ENCODE peak calls at places on chromosomes 11 and 22, in five cellular contexts. O is IMR-90, I is esophagus squamous epithelium, K is sigmoid colon, E is tibial nerve. N is an unnamed sample.

GRCh38 chr11:57321996-57322880 is 2.5 kb downstream of the TNKS1BP1 start:
- DNase-seq in I (peak; percentile 30), E (peak; percentile 86), O (peak; percentile 98), K (peak; percentile 97), N (no peak)

GRCh38 chr22:34976474-34976873 is 89.5 kb upstream of the ISX start:
- DNase-seq in K (no peak), E (no peak), O (no peak), I (no peak), N (no peak)

GRCh38 chr22:28813772-28814518 is 13.6 kb upstream of the XBP1 start:
- DNase-seq in I (no peak), O (no peak), K (peak; percentile 68), E (no peak), N (no peak)

GRCh38 chr11:72769680-72770079 is 17.5 kb upstream of the ARAP1 start:
- DNase-seq in O (peak; percentile 62), I (no peak), E (no peak), K (no peak), N (no peak)

GRCh38 chr22:27872488-27872887 is 46.6 kb downstream of the PITPNB start:
- DNase-seq in K (no peak), E (no peak), O (no peak), I (no peak), N (no peak)

GRCh38 chr22:37267128-37267587 is 15.2 kb upstream of the CYTH4 start:
- DNase-seq in I (no peak), K (no peak), O (no peak), E (no peak), N (no peak)

GRCh38 chr11:80390546-80390945 is 949.7 kb upstream of the TENM4 start:
- DNase-seq in E (no peak), I (no peak), O (no peak), K (no peak), N (no peak)

GRCh38 chr11:66432597-66432996 is 6.1 kb downstream of the MRPL11 start:
- DNase-seq in E (no peak), K (no peak), I (no peak), O (no peak), N (no peak)

GRCh38 chr11:121965330-121965729 is 150.7 kb downstream of the BLID start:
- DNase-seq in I (no peak), E (no peak), K (no peak), O (peak; percentile 74), N (no peak)

GRCh38 chr11:123218451-123218850 is 23.4 kb upstream of the CLMP start:
- DNase-seq in I (no peak), K (no peak), E (no peak), O (peak; percentile 44), N (no peak)

GRCh38 chr11:112537846-112538330 is 277.2 kb upstream of the PLET1 start:
- DNase-seq in E (no peak), K (no peak), I (no peak), O (no peak), N (no peak)

GRCh38 chr11:115459563-115459962 is 44.7 kb downstream of the CADM1 start:
- DNase-seq in E (no peak), K (no peak), O (peak; percentile 78), I (no peak), N (no peak)

GRCh38 chr11:6431861-6432260 is 8.9 kb downstream of the HPX start:
- DNase-seq in K (no peak), O (peak; percentile 65), E (no peak), I (no peak), N (no peak)

GRCh38 chr22:46359362-46359761 is 23.8 kb downstream of the TRMU start:
- DNase-seq in I (no peak), O (no peak), K (no peak), E (no peak), N (no peak)

GRCh38 chr11:28585007-28585406 is 476.8 kb downstream of the METTL15 start:
- DNase-seq in I (no peak), E (no peak), O (peak; percentile 84), K (no peak), N (no peak)

GRCh38 chr22:17375914-17376614 is 6.8 kb downstream of the CECR2 start:
- DNase-seq in K (no peak), E (no peak), I (no peak), O (no peak), N (no peak)

GRCh38 chr22:37806409-37807338 is 1.1 kb upstream of the GCAT start:
- DNase-seq in O (peak; percentile 52), E (no peak), K (peak; percentile 75), I (no peak), N (peak; percentile 0)

GRCh38 chr11:2975594-2975993 is 16.5 kb downstream of the NAP1L4 start:
- DNase-seq in K (no peak), E (no peak), O (peak; percentile 37), I (no peak), N (no peak)

GRCh38 chr11:60240661-60241060 is 2.3 kb downstream of the MS4A4E start:
- DNase-seq in E (no peak), K (no peak), I (no peak), O (no peak), N (no peak)

GRCh38 chr11:125514336-125515101 is 18.5 kb upstream of the FEZ1 start:
- DNase-seq in I (no peak), K (no peak), E (no peak), O (peak; percentile 46), N (no peak)

GRCh38 chr11:132564120-132564519 is 968.2 kb downstream of the OPCML start:
- DNase-seq in O (no peak), E (no peak), I (no peak), K (no peak), N (no peak)

GRCh38 chr11:110710520-110711381 is 1.5 kb downstream of the ARHGAP20 start:
- DNase-seq in O (peak; percentile 51), E (peak; percentile 29), K (peak; percentile 79), I (no peak), N (peak; percentile 14)

GRCh38 chr11:33610903-33611302 is 89.7 kb downstream of the C11orf91 start:
- DNase-seq in I (no peak), E (no peak), K (no peak), O (no peak), N (no peak)

GRCh38 chr11:31641477-31642062 is 132.0 kb downstream of the ELP4 start:
- DNase-seq in I (no peak), E (no peak), K (no peak), O (peak; percentile 36), N (no peak)

GRCh38 chr11:14577290-14577689 is 57.1 kb upstream of the PSMA1 start:
- DNase-seq in O (no peak), E (no peak), I (no peak), K (no peak), N (no peak)

GRCh38 chr11:14583252-14584105 is 60.1 kb upstream of the PDE3B start:
- DNase-seq in I (no peak), E (no peak), K (no peak), O (no peak), N (no peak)

GRCh38 chr11:14577835-14578529 is 57.8 kb upstream of the PSMA1 start:
- DNase-seq in I (no peak), E (no peak), K (no peak), O (no peak), N (no peak)

GRCh38 chr11:14582835-14583234 is 60.8 kb upstream of the PDE3B start:
- DNase-seq in K (no peak), O (no peak), I (no peak), E (no peak), N (no peak)

GRCh38 chr11:14578551-14578956 is 58.4 kb upstream of the PSMA1 start:
- DNase-seq in I (peak; percentile 7), K (no peak), E (no peak), O (peak; percentile 54), N (no peak)
- TF ChIP-seq CTCF in I (no peak), K (no peak), E (no peak), O (no peak), N (no peak)

GRCh38 chr11:38019072-38019775 is 1421.2 kb upstream of the RAG2 start:
- DNase-seq in K (no peak), I (no peak), E (no peak), O (no peak), N (no peak)
- TF ChIP-seq CTCF in K (no peak), I (no peak), E (no peak), O (no peak), N (no peak)

DNA sequence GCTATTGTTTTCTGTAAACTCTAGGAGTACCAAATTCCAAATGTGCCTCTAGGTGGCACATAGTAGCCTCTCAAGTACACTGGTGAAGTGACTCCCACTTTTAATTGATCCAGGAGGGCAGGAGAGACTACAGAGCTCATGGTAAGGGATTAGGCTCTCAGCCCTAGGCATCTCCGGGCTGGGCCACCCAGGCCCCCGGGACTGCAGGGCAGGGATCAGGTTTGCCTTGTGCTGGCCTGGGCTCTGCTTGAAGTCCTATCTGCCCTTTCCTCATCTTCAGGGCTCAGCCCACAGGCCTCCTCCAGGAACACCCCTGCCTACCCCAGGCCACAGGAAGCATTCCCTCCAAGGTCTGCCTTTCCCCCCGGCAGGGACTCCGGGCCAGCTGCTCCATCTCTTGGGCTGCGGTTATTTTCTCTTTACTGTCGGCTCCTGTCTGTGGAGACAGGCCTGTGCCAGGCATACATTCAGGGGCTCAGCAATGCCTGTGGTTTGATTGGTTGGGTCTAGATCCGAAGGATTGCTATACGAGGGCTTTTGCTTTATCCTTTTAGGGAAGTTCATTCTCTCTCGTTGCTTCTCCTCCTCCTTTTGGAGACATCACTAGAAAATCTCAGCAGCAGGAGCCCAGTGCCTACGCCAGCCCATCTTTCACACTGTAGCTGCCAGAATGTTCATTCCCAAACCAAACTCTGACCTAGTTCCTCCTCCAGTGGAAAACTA is 32.8 kb downstream of the PARVA start:
- DNase-seq in O (peak; percentile 51), I (no peak), E (no peak), K (peak; percentile 92), N (no peak)
- TF ChIP-seq CTCF in O (peak; percentile 23), I (peak; percentile 22), E (no peak), K (no peak), N (peak; percentile 29)

GRCh38 chr11:93783362-93783761 is 720 bp upstream of the MED17 start:
- DNase-seq in E (no peak), O (no peak), I (no peak), K (no peak), N (no peak)

GRCh38 chr11:93783767-93784151 is 323 bp upstream of the MED17 start:
- DNase-seq in E (no peak), I (no peak), O (no peak), K (no peak), N (no peak)

GRCh38 chr11:93784935-93785360 is 866 bp downstream of the MED17 start:
- DNase-seq in K (no peak), E (no peak), O (no peak), I (no peak), N (no peak)

DNA sequence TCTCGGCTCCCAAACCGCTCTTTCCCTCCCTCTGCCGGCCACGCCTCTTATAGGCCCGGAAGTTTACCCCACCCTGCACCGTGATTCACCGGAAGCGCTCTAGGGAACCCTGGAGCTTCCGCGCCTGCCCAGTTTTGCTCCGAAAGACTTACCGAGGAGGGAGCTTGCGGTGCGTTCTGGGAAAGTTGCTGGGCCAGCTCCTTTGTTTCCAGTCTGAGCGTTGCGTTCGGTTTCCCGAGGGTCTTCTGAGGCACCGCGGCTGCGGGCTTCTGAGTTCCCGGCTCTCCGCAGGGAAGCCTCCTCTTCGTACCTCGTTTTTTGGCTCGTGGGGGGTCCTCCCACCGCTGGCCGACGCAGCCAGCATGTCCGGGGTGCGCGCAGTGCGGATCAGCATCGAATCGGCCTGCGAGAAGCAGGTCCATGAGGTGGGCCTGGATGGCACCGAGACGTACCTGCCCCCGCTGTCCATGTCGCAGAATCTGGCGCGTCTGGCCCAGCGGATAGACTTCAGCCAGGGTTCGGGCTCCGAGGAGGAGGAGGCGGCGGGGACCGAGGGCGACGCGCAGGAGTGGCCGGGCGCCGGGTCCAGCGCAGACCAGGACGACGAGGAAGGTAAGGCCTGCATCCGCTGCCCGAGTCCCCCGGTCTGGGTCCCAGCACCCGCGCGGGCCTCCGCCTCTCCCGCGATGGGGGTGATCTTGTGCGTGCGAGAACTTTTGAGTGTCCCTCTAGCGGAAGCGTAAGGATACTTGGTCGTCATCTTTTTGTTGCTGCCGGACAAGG is at the start of gene MED17:
- DNase-seq in K (peak; percentile 96), E (peak; percentile 86), I (peak; percentile 52), O (peak; percentile 92), N (peak; percentile 89)
- TF ChIP-seq CTCF in K (peak; percentile 30), E (peak; percentile 59), I (peak; percentile 63), O (peak; percentile 43), N (peak; percentile 21)

GRCh38 chr11:104332110-104332509 is 168.2 kb upstream of the PDGFD start:
- DNase-seq in E (no peak), O (no peak), I (no peak), K (no peak), N (no peak)
- TF ChIP-seq CTCF in E (no peak), O (no peak), I (no peak), K (no peak), N (no peak)

N was measured in D721Med.